ENCODE peak calls at places on chromosome X, in six cellular contexts. E, R, Z, W, P and C are unnamed samples.
A peak's percentile ranks its signal among the peaks of the same experiment; 100 is the strongest.

GRCh38 chrX:150548684-150549083 is 19.7 kb upstream of the MTM1 start:
- DNase-seq in E (no peak), R (no peak), Z (no peak), W (no peak), P (no peak), C (peak; percentile 64)

GRCh38 chrX:140440891-140441290 is 64.0 kb downstream of the SOX3 start:
- DNase-seq in E (no peak), R (no peak), Z (no peak), W (no peak), P (no peak), C (no peak)

GRCh38 chrX:107117993-107118321 is 665 bp downstream of the RBM41 start:
- DNase-seq in E (no peak), R (no peak), Z (no peak), W (no peak), P (peak; percentile 10), C (peak; percentile 54)

GRCh38 chrX:150324035-150324728 is 38.9 kb upstream of the MAMLD1 start:
- DNase-seq in E (peak; percentile 30), R (no peak), Z (no peak), W (peak; percentile 4), P (peak; percentile 63), C (no peak)

GRCh38 chrX:108439434-108439883 is at the start of gene COL4A5:
- DNase-seq in E (peak; percentile 74), R (no peak), Z (peak; percentile 62), W (peak; percentile 84), P (peak; percentile 79), C (peak; percentile 53)

GRCh38 chrX:15114865-15115566 is 154.9 kb downstream of the ASB9 start:
- DNase-seq in E (no peak), R (no peak), Z (no peak), W (no peak), P (no peak), C (no peak)

GRCh38 chrX:109384569-109385174 is 97.2 kb downstream of the GUCY2F start:
- DNase-seq in E (no peak), R (no peak), Z (peak; percentile 5), W (no peak), P (peak; percentile 28), C (peak; percentile 37)

GRCh38 chrX:10245219-10245618 is 88.4 kb downstream of the CLCN4 start:
- DNase-seq in E (no peak), R (no peak), Z (no peak), W (no peak), P (no peak), C (no peak)

GRCh38 chrX:96770315-96770714 is 85.7 kb downstream of the DIAPH2 start:
- DNase-seq in E (peak; percentile 7), R (no peak), Z (no peak), W (peak; percentile 0), P (peak; percentile 9), C (peak; percentile 26)

GRCh38 chrX:130224810-130225209 is 43.9 kb downstream of the ZNF280C start:
- DNase-seq in E (no peak), R (no peak), Z (no peak), W (no peak), P (no peak), C (peak; percentile 72)

GRCh38 chrX:9231491-9231890 is 197.6 kb upstream of the FAM9B start:
- DNase-seq in E (peak; percentile 48), R (no peak), Z (no peak), W (no peak), P (no peak), C (no peak)

GRCh38 chrX:110741213-110741796 is 54.3 kb downstream of the CHRDL1 start:
- DNase-seq in E (no peak), R (no peak), Z (no peak), W (no peak), P (no peak), C (no peak)

GRCh38 chrX:13923845-13924244 is 105.8 kb downstream of the GEMIN8 start:
- DNase-seq in E (no peak), R (no peak), Z (no peak), W (no peak), P (no peak), C (no peak)

GRCh38 chrX:129600981-129601424 is 53.8 kb downstream of the APLN start:
- DNase-seq in E (peak; percentile 30), R (no peak), Z (peak; percentile 20), W (peak; percentile 4), P (peak; percentile 21), C (peak; percentile 43)

GRCh38 chrX:21657318-21658151 is 595 bp downstream of the KLHL34 start:
- DNase-seq in E (no peak), R (no peak), Z (no peak), W (no peak), P (no peak), C (no peak)

GRCh38 chrX:45400380-45400779 is 199.7 kb upstream of the DIPK2B start:
- DNase-seq in E (no peak), R (no peak), Z (no peak), W (no peak), P (no peak), C (no peak)

GRCh38 chrX:150476183-150476699 is 92.2 kb upstream of the MTM1 start:
- DNase-seq in E (no peak), R (no peak), Z (no peak), W (no peak), P (no peak), C (peak; percentile 51)

GRCh38 chrX:11366998-11367595 is 73.9 kb downstream of the AMELX start:
- DNase-seq in E (no peak), R (no peak), Z (no peak), W (no peak), P (no peak), C (no peak)

GRCh38 chrX:46840946-46841740 is 4.3 kb downstream of the RP2 start:
- DNase-seq in E (no peak), R (no peak), Z (no peak), W (no peak), P (peak; percentile 21), C (no peak)

GRCh38 chrX:46838482-46838857 is 1.6 kb downstream of the RP2 start:
- DNase-seq in E (no peak), R (no peak), Z (no peak), W (no peak), P (no peak), C (no peak)

GRCh38 chrX:46836701-46837542 is at the start of gene RP2:
- DNase-seq in E (peak; percentile 78), R (peak; percentile 71), Z (peak; percentile 75), W (peak; percentile 91), P (peak; percentile 96), C (peak; percentile 96)

GRCh38 chrX:46837543-46838481 is 969 bp downstream of the RP2 start:
- DNase-seq in E (peak; percentile 14), R (no peak), Z (no peak), W (peak; percentile 12), P (peak; percentile 43), C (peak; percentile 55)

DNA sequence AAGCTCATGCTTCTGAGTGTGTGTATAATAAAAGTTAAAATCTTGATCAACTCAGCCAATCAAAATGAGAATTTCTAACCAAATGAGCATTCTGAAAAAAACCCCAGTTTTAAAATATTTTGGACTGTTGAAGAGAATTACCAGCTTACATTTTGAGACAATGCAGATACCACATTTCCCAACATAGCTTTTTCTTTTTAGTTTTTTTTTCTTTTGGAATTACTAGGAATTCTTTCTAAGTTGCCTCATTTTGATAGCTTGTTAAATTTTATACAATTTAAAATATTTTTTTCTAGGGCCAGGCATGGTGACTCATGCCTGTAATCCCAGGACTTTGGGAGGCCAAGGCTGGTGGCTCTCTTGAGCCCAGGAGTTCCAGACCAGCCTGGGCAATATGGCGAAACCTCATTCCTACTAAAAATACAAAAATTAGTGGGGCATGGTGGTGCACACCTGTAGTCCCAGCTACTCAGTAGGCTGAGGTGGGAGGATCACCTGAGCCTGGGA is 2.2 kb downstream of the RP2 start:
- DNase-seq in E (no peak), R (no peak), Z (no peak), W (no peak), P (no peak), C (no peak)
- TF ChIP-seq MYC in E (no peak), R (no peak), Z (no peak), W (no peak), P (no peak), C (no peak)

GRCh38 chrX:54810532-54810931 is 3.0 kb downstream of the MAGED2 start:
- DNase-seq in E (no peak), R (no peak), Z (no peak), W (no peak), P (no peak), C (no peak)

GRCh38 chrX:54808109-54808604 is 612 bp downstream of the MAGED2 start:
- DNase-seq in E (peak; percentile 36), R (no peak), Z (peak; percentile 55), W (peak; percentile 2), P (peak; percentile 58), C (no peak)

GRCh38 chrX:54807524-54808108 is at the start of gene MAGED2:
- DNase-seq in E (no peak), R (no peak), Z (peak; percentile 15), W (no peak), P (peak; percentile 68), C (peak; percentile 26)

GRCh38 chrX:54811301-54811885 is 3.8 kb downstream of the MAGED2 start:
- DNase-seq in E (no peak), R (no peak), Z (no peak), W (no peak), P (no peak), C (no peak)

DNA sequence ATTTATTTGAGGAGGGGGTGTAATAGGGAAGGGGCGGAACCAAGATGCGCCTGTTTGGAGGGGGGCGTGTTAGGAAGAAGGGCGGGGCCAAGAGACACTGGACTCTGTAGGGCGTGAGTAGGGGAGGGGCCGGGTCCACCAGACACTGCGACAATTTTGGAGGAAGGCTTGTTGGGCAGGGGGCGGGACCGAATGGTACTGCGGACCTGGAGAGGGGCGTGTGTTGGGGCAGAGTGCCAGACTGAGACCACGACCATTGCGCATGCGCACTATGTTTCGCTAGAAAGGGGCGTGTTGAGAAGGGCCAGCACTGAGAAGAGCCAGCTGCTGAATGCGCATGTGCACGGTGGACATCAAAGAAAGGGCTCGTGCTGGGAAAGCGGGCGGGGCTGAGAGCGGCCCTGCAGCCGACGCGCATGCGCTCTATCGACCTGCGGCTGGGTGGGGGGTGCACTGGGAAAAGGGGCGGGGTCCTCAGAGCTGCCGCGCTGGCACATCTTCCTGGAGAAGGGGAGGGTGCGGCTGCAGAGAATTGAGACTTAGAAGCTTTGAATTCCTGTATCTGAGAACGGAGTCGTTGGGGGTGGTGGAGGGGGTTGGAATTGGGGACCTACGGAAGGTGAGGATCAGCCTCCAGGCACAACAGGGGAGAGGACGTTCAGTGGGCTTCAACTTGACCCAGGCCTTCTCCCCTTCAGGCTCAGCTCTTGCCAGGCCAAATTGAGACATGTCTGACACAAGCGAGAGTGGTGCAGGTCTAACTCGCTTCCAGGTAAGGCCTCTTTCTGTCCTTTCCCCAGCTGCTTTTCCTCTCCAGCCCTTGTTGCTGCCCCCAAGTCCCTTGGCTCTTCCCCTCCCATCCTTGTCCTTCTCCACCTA is 1.3 kb downstream of the MAGED2 start:
- DNase-seq in E (peak; percentile 89), R (peak; percentile 92), Z (peak; percentile 95), W (peak; percentile 92), P (peak; percentile 98), C (peak; percentile 92)
- TF ChIP-seq POLR2A in E (no peak), R (peak; percentile 59), Z (no peak), W (peak; percentile 57), P (peak; percentile 66), C (peak; percentile 32)

DNA sequence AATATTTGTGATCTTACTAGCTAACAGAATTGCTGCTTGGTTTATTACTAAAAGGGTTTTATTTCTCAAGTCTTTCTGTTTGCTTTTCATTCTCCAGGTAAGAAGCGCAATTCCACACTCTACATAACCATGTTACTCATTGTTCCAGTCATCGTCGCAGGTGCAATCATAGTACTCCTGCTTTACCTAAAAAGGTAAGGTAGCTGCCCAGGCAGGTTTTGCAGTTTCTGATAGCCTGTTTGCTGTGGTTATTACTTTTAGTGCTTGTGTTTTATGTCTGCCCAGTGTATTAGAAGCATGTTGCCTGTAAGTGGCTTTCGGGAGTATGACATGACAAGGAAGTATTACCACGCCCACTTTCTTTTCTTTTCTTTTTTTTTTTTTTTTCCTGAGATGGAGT is 46.4 kb downstream of the IL13RA1 start:
- DNase-seq in E (no peak), R (no peak), Z (no peak), W (no peak), P (no peak), C (no peak)
- TF ChIP-seq MYC in E (no peak), R (no peak), Z (no peak), W (no peak), P (no peak), C (no peak)

GRCh38 chrX:19683358-19683757 is 168.1 kb upstream of the MAP3K15 start:
- DNase-seq in E (no peak), R (no peak), Z (no peak), W (no peak), P (no peak), C (no peak)
- TF ChIP-seq POLR2A in E (no peak), R (no peak), Z (no peak), W (no peak), P (no peak), C (no peak)